ENCODE peak calls at places on chromosomes 7 and 10, in nine cellular contexts. P is activated T-cell treated with anti-CD3 and anti-CD28 coated beads, Interleukin-2, amount 50 U/mL, for 1 hour; K is memory B cell; X is uterus; A is OCI-LY7; C is nephron progenitor cell; G is substantia nigra; T is esophagus squamous epithelium; R is RPMI8226. E is an unnamed sample.

GRCh38 chr7:55251911-55252310 is 113.2 kb upstream of the LANCL2 start:
- DNase-seq in P (no peak), K (no peak), G (no peak), T (no peak), A (no peak), C (no peak), R (no peak), X (no peak), E (no peak)

GRCh38 chr7:36661135-36661840 is 63.0 kb downstream of the AOAH start:
- DNase-seq in A (no peak), K (no peak), G (no peak), T (no peak), R (no peak), X (no peak), P (no peak), C (no peak), E (peak)

GRCh38 chr7:157830331-157830730 is 493.5 kb downstream of the DNAJB6 start:
- DNase-seq in T (no peak), K (no peak), C (no peak), X (no peak), P (no peak), A (no peak), G (no peak), R (peak), E (no peak)

GRCh38 chr7:151141855-151142685 is 25.4 kb downstream of the GBX1 start:
- DNase-seq in T (no peak), C (no peak), G (no peak), K (no peak), X (peak), R (no peak), A (no peak), P (peak), E (no peak)

GRCh38 chr10:51014680-51015425 is 59.4 kb upstream of the PRKG1 start:
- DNase-seq in C (no peak), K (no peak), T (no peak), A (no peak), R (no peak), X (no peak), P (no peak), G (no peak), E (no peak)

GRCh38 chr10:43816351-43817321 is 168.0 kb upstream of the ZNF32 start:
- DNase-seq in K (no peak), R (peak), G (no peak), P (peak), A (peak), C (no peak), T (no peak), X (peak), E (peak)

GRCh38 chr10:126013489-126014281 is 117.3 kb downstream of the FANK1 start:
- DNase-seq in A (no peak), X (no peak), T (no peak), G (no peak), C (no peak), P (no peak), K (no peak), R (no peak), E (peak)

GRCh38 chr10:34756584-34756983 is 58.5 kb downstream of the PARD3 start:
- DNase-seq in T (no peak), K (no peak), X (no peak), P (no peak), G (no peak), C (no peak), R (no peak), A (no peak), E (no peak)

GRCh38 chr7:44985900-44986217 is 7.0 kb upstream of the MYO1G start:
- DNase-seq in R (no peak), T (no peak), A (no peak), G (no peak), C (no peak), K (no peak), P (no peak), X (no peak), E (no peak)

GRCh38 chr10:91347529-91347928 is 62.6 kb upstream of the HECTD2 start:
- DNase-seq in T (no peak), G (no peak), R (no peak), P (no peak), X (no peak), A (no peak), K (no peak), C (no peak), E (no peak)

GRCh38 chr7:17304926-17305325 is 6.5 kb downstream of the AHR start:
- DNase-seq in P (no peak), T (no peak), G (no peak), R (peak), A (no peak), X (no peak), K (no peak), C (no peak), E (peak)

E was measured in MG63.